ENCODE peak calls at places on chromosomes 12 and 14, in eight cellular contexts. E is MM.1S; C is IMR-90; K is AG10803; G is OCI-LY7; Y is HepG2; N is CD8-positive, alpha-beta memory T cell; W is fibroblast of pulmonary artery. M is an unnamed sample.

GRCh38 chr12:89883630-89884364 is 175.2 kb upstream of the ATP2B1 start:
- DNase-seq in E (no peak), W (peak), K (peak), G (no peak), N (no peak), Y (no peak), C (peak), M (no peak)

GRCh38 chr14:75523771-75524171 is 1.5 kb downstream of the BATF start:
- DNase-seq in N (no peak), K (peak), E (no peak), Y (no peak), W (peak), C (peak), G (no peak), M (no peak)

GRCh38 chr14:50837271-50837670 is 6.3 kb upstream of the NIN start:
- DNase-seq in W (no peak), Y (no peak), C (no peak), G (no peak), E (no peak), N (no peak), K (no peak), M (no peak)

GRCh38 chr14:99930420-99931274 is 134.6 kb upstream of the EVL start:
- DNase-seq in W (peak), C (no peak), E (no peak), G (no peak), K (peak), Y (no peak), N (no peak), M (no peak)

GRCh38 chr14:63562414-63562813 is 19.2 kb upstream of the PPP2R5E start:
- DNase-seq in N (no peak), E (no peak), W (peak), Y (no peak), K (no peak), G (no peak), C (no peak), M (no peak)

GRCh38 chr12:67630373-67631088 is 18.0 kb upstream of the DYRK2 start:
- DNase-seq in N (peak), G (peak), C (no peak), W (peak), K (no peak), E (peak), Y (peak), M (peak)

GRCh38 chr12:106302401-106303201 is at the start of gene TCP11L2:
- DNase-seq in N (peak), E (peak), W (peak), G (peak), C (peak), K (peak), Y (peak), M (peak)

GRCh38 chr14:89013098-89013504 is 188.7 kb downstream of the TTC8 start:
- DNase-seq in K (no peak), N (no peak), C (peak), E (no peak), G (peak), W (peak), Y (peak), M (no peak)

GRCh38 chr12:78271546-78271945 is 440.9 kb downstream of the NAV3 start:
- DNase-seq in W (peak), C (peak), N (no peak), Y (no peak), K (peak), G (no peak), E (no peak), M (no peak)

GRCh38 chr14:90398841-90399540 is 2.2 kb downstream of the CALM1 start:
- DNase-seq in W (no peak), C (no peak), Y (no peak), N (no peak), G (no peak), E (no peak), K (no peak), M (no peak)
- H3K4me3 ChIP-seq in W (peak), C (peak), Y (peak), N (peak), G (peak), E (peak), K (peak), M (peak)

DNA sequence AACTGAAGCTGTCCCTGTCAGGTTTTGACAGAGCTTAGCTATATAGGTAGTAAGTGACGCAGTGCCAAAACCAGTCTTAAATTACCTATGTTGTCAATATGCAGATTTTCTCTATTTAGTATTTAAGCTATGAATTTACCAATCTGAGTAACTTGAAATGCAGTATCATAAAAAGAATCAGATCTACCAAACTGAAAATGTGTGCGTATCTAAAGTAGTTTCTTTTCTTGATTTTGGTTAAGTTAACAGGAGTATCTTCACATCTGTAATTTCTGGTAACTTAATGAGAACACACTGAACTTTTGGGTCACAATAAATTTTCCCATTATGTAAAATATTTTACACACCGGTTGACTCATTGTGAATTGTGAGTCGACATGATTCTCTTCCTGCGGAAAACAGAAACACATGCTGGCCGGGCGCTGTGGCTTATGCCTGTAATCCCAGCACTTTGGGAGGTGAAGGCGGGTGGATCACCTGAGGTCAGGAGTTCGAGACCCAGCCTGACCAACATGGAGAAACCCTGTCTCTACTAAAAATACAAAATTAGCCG is 45.1 kb downstream of the TRAF3 start:
- DNase-seq in W (no peak), Y (no peak), K (no peak), N (no peak), E (no peak), C (peak), G (no peak), M (no peak)
- H3K4me3 ChIP-seq in W (no peak), Y (no peak), K (no peak), N (no peak), E (no peak), C (no peak), G (no peak), M (no peak)

GRCh38 chr12:108563804-108564151 is 1.4 kb downstream of the ISCU start:
- DNase-seq in K (no peak), W (no peak), N (no peak), E (no peak), Y (no peak), G (no peak), C (no peak), M (no peak)
- H3K4me3 ChIP-seq in K (peak), W (peak), N (no peak), E (peak), Y (peak), G (peak), C (no peak), M (no peak)

GRCh38 chr12:115088328-115088994 is 404.5 kb upstream of the TBX3 start:
- DNase-seq in C (no peak), E (no peak), K (peak), Y (peak), W (no peak), G (no peak), N (no peak), M (no peak)
- H3K4me3 ChIP-seq in C (no peak), E (no peak), K (no peak), Y (no peak), W (no peak), G (no peak), N (no peak), M (no peak)

M was measured in left lung.